ENCODE peak calls at places on chromosomes 3 and 15, in six cellular contexts. Z is uterus; F is activated T-cell treated with anti-CD3 and anti-CD28 coated beads for 48 hours; U is stimulated activated CD4-positive, alpha-beta T cell treated with anti-CD3 and anti-CD28 coated beads, Interleukin-1b, Interleukin-23, amount 100 ng/mL, for 1 hour; Q is H9; O is choroid plexus epithelial cell. P is an unnamed sample.
A peak's percentile ranks its signal among the peaks of the same experiment; 100 is the strongest.

GRCh38 chr3:101009386-101009785 is 16.2 kb upstream of the ABI3BP start:
- DNase-seq in Q (no peak), F (no peak), O (peak; percentile 33), Z (no peak), U (no peak), P (no peak)

GRCh38 chr3:71601811-71602210 is 18.3 kb upstream of the FOXP1 start:
- DNase-seq in O (peak; percentile 79), U (no peak), Z (no peak), Q (no peak), F (no peak), P (no peak)

GRCh38 chr3:85090495-85090894 is 131.7 kb downstream of the CADM2 start:
- DNase-seq in O (no peak), Z (no peak), Q (no peak), U (no peak), F (no peak), P (peak; percentile 34)

GRCh38 chr3:16145176-16145575 is 29.3 kb upstream of the GALNT15 start:
- DNase-seq in Z (no peak), U (no peak), O (no peak), F (no peak), Q (no peak), P (no peak)

GRCh38 chr3:123376451-123377172 is 72.3 kb downstream of the ADCY5 start:
- DNase-seq in U (no peak), Q (no peak), F (no peak), O (no peak), Z (no peak), P (no peak)

GRCh38 chr3:160697628-160698382 is 20.8 kb downstream of the ARL14 start:
- DNase-seq in Z (no peak), Q (no peak), F (no peak), O (peak; percentile 64), U (no peak), P (no peak)

GRCh38 chr3:105957722-105958121 is 88.9 kb upstream of the CBLB start:
- DNase-seq in F (no peak), Q (no peak), O (peak; percentile 46), Z (no peak), U (no peak), P (no peak)

GRCh38 chr3:25511972-25512721 is 84.1 kb downstream of the RARB start:
- DNase-seq in U (no peak), Z (no peak), F (no peak), O (no peak), Q (no peak), P (no peak)

GRCh38 chr3:99681976-99682375 is 43.6 kb downstream of the COL8A1 start:
- DNase-seq in O (no peak), Z (no peak), Q (no peak), F (no peak), U (no peak), P (no peak)

GRCh38 chr3:40516201-40516600 is 8.6 kb upstream of the ZNF621 start:
- DNase-seq in O (peak; percentile 79), Q (no peak), F (no peak), U (no peak), Z (no peak), P (no peak)

GRCh38 chr3:40306336-40306735 is 3.2 kb upstream of the EIF1B start:
- DNase-seq in Z (no peak), U (no peak), F (no peak), Q (no peak), O (no peak), P (no peak)

GRCh38 chr15:50149090-50149489 is 30.1 kb upstream of the ATP8B4 start:
- DNase-seq in F (no peak), O (no peak), Z (no peak), Q (no peak), U (no peak), P (no peak)

GRCh38 chr15:25192651-25193050 is 237.9 kb downstream of the SNRPN start:
- DNase-seq in Q (no peak), F (no peak), Z (no peak), O (no peak), U (no peak), P (no peak)

GRCh38 chr3:8443829-8444791 is 57.5 kb upstream of the LMCD1 start:
- DNase-seq in Z (peak; percentile 66), O (peak; percentile 100), Q (peak; percentile 81), U (no peak), F (no peak), P (peak; percentile 99)